ENCODE peak calls at places on chromosomes 12 and 14, in nine cellular contexts. One of them, this sample, is unnamed.

GRCh38 chr12:88235183-88235833 is 93.2 kb downstream of the TMTC3 start:
- DNase-seq in heart left ventricle: no peak
- DNase-seq in K562: no peak
- DNase-seq in adrenal gland: no peak
- DNase-seq in gastrocnemius medialis: no peak
- DNase-seq in body of pancreas: no peak
- DNase-seq in spleen: no peak
- DNase-seq in Peyer's patch: no peak
- DNase-seq in ovary: no peak
- DNase-seq in this sample: no peak

GRCh38 chr12:79514730-79515525 is 175.8 kb downstream of the PAWR start:
- DNase-seq in heart left ventricle: no peak
- DNase-seq in K562: no peak
- DNase-seq in adrenal gland: no peak
- DNase-seq in gastrocnemius medialis: no peak
- DNase-seq in body of pancreas: no peak
- DNase-seq in spleen: no peak
- DNase-seq in Peyer's patch: no peak
- DNase-seq in ovary: no peak
- DNase-seq in this sample: no peak

GRCh38 chr14:98290596-98290995 is 981.4 kb downstream of the BCL11B start:
- DNase-seq in heart left ventricle: no peak
- DNase-seq in K562: no peak
- DNase-seq in adrenal gland: no peak
- DNase-seq in gastrocnemius medialis: no peak
- DNase-seq in body of pancreas: no peak
- DNase-seq in spleen: no peak
- DNase-seq in Peyer's patch: no peak
- DNase-seq in ovary: no peak
- DNase-seq in this sample: no peak

GRCh38 chr12:77996670-77997069 is 166.0 kb downstream of the NAV3 start:
- DNase-seq in heart left ventricle: no peak
- DNase-seq in K562: no peak
- DNase-seq in adrenal gland: no peak
- DNase-seq in gastrocnemius medialis: no peak
- DNase-seq in body of pancreas: no peak
- DNase-seq in spleen: no peak
- DNase-seq in Peyer's patch: no peak
- DNase-seq in ovary: no peak
- DNase-seq in this sample: no peak

GRCh38 chr12:25840678-25841077 is 117.8 kb upstream of the RASSF8 start:
- DNase-seq in heart left ventricle: no peak
- DNase-seq in K562: no peak
- DNase-seq in adrenal gland: no peak
- DNase-seq in gastrocnemius medialis: no peak
- DNase-seq in body of pancreas: no peak
- DNase-seq in spleen: no peak
- DNase-seq in Peyer's patch: no peak
- DNase-seq in ovary: no peak
- DNase-seq in this sample: no peak

GRCh38 chr14:23483216-23483854 is 13.8 kb downstream of the NGDN start:
- DNase-seq in heart left ventricle: no peak
- DNase-seq in K562: peak; percentile 50
- DNase-seq in adrenal gland: no peak
- DNase-seq in gastrocnemius medialis: no peak
- DNase-seq in body of pancreas: no peak
- DNase-seq in spleen: no peak
- DNase-seq in Peyer's patch: no peak
- DNase-seq in ovary: no peak
- DNase-seq in this sample: no peak

GRCh38 chr14:100065942-100066574 is 836 bp downstream of the EVL start:
- DNase-seq in heart left ventricle: peak; percentile 40
- DNase-seq in K562: no peak
- DNase-seq in adrenal gland: no peak
- DNase-seq in gastrocnemius medialis: no peak
- DNase-seq in body of pancreas: peak; percentile 34
- DNase-seq in spleen: peak; percentile 85
- DNase-seq in Peyer's patch: peak; percentile 91
- DNase-seq in ovary: no peak
- DNase-seq in this sample: no peak

GRCh38 chr14:20343855-20344205 is 395 bp downstream of the PARP2 start:
- DNase-seq in heart left ventricle: no peak
- DNase-seq in K562: no peak
- DNase-seq in adrenal gland: no peak
- DNase-seq in gastrocnemius medialis: no peak
- DNase-seq in body of pancreas: no peak
- DNase-seq in spleen: no peak
- DNase-seq in Peyer's patch: no peak
- DNase-seq in ovary: no peak
- DNase-seq in this sample: no peak

GRCh38 chr12:51886021-51886710 is 1.7 kb upstream of the ANKRD33 start:
- DNase-seq in heart left ventricle: peak; percentile 82
- DNase-seq in K562: no peak
- DNase-seq in adrenal gland: peak; percentile 85
- DNase-seq in gastrocnemius medialis: peak; percentile 76
- DNase-seq in body of pancreas: peak; percentile 83
- DNase-seq in spleen: peak; percentile 86
- DNase-seq in Peyer's patch: peak; percentile 82
- DNase-seq in ovary: no peak
- DNase-seq in this sample: peak; percentile 86

GRCh38 chr14:53180272-53181221 is 27.4 kb upstream of the DDHD1 start:
- DNase-seq in heart left ventricle: no peak
- DNase-seq in K562: peak; percentile 11
- DNase-seq in adrenal gland: no peak
- DNase-seq in gastrocnemius medialis: no peak
- DNase-seq in body of pancreas: no peak
- DNase-seq in spleen: no peak
- DNase-seq in Peyer's patch: no peak
- DNase-seq in ovary: no peak
- DNase-seq in this sample: no peak

GRCh38 chr14:91216731-91217226 is 27.7 kb downstream of the GPR68 start:
- DNase-seq in heart left ventricle: no peak
- DNase-seq in K562: no peak
- DNase-seq in adrenal gland: no peak
- DNase-seq in gastrocnemius medialis: no peak
- DNase-seq in body of pancreas: no peak
- DNase-seq in spleen: no peak
- DNase-seq in Peyer's patch: no peak
- DNase-seq in ovary: no peak
- DNase-seq in this sample: no peak

GRCh38 chr12:131159660-131160059 is 206.0 kb downstream of the ADGRD1 start:
- DNase-seq in heart left ventricle: no peak
- DNase-seq in K562: no peak
- DNase-seq in adrenal gland: no peak
- DNase-seq in gastrocnemius medialis: no peak
- DNase-seq in body of pancreas: no peak
- DNase-seq in spleen: no peak
- DNase-seq in Peyer's patch: no peak
- DNase-seq in ovary: peak; percentile 3
- DNase-seq in this sample: no peak

DNA sequence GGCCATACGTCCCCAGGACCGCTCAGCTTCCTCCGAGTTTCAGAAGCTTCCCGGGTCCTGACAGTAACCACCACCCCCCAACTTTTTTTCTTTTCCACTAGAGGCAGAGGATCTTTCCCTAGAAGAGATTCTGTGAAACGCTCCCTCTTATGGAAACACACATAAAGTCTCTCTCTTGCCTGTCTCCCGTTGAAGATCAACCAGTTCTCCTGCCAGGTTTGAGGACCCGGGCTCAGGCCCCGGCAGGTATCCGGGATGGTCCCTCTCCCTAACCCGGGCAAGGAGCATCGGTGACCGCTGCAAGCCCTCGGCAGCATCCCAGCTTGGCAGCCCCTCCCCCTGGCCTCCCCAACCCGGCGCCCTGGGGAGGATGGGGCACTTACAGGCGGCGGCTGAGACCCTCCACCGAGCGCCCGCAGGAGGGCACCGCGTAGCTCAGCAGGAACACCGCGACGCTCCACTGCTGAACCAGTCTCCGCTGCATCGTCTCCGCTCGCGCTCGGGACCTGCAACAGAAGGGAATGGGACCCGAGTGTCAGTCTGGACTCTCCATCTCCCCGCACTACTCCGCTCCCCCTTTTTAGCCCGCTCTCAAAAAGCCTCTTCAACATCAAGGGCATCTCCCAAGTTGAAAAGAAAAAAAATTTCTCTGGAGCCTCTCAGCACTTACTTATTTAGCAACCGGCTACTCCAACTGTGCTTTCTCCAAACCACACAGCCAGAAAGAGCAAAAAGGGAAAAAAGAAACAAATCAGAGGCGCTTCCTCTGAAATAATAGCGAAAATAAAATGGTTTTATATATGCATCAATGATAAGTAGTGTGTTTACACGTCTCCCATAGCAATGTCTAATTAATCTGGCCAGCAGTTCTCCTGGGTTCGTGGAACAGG is 3.3 kb downstream of the PTHLH start:
- DNase-seq in heart left ventricle: peak; percentile 27
- DNase-seq in K562: no peak
- DNase-seq in adrenal gland: no peak
- DNase-seq in gastrocnemius medialis: no peak
- DNase-seq in body of pancreas: no peak
- DNase-seq in spleen: peak; percentile 74
- DNase-seq in Peyer's patch: no peak
- DNase-seq in ovary: no peak
- DNase-seq in this sample: no peak
- TF ChIP-seq CTCF in heart left ventricle: no peak
- TF ChIP-seq CTCF in K562: no peak
- TF ChIP-seq CTCF in adrenal gland: no peak
- TF ChIP-seq CTCF in gastrocnemius medialis: no peak
- TF ChIP-seq CTCF in body of pancreas: no peak
- TF ChIP-seq CTCF in spleen: no peak
- TF ChIP-seq CTCF in Peyer's patch: no peak
- TF ChIP-seq CTCF in ovary: no peak
- TF ChIP-seq CTCF in this sample: no peak

DNA sequence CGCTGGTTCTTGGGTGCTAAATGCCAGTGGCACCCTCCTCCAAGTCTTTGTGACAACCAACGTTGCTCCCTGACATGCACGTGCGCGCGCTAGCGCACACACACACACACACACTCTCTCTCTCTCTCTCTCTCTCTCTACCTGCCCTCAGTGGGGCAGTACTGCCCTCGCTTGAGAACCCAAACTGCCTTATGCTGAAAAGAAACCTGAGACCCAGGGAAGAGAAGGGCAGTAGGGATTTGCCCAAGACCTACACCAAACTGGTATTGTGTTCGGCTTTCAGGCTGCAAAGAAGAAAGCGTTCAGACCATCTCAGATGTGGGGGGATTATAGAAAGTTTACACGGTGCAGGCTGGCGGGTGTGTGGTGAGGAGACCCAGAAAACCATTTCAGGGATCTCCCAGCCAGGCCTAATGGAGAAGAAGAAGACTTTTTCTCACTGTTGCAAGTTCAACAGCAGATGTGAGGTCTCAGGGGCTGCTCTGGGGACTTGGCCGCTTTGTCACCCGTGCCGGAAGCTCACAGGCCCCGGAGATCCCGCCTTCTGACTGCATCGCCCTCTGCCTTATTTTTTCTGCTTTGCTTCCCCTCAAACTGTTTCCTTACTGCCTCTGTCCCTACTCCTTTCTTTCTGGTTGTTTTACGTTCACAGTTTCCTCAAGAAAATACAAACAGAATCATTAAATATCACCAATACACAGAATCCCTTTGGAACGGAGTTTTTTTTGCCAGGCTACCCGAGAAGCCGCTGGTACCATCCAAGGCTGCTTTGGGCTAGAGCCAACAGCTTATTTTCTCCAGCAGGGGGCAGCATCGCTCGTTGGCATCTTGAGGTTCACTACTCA is 82.4 kb downstream of the PPM1A start:
- DNase-seq in heart left ventricle: peak; percentile 40
- DNase-seq in K562: peak; percentile 55
- DNase-seq in adrenal gland: peak; percentile 54
- DNase-seq in gastrocnemius medialis: no peak
- DNase-seq in body of pancreas: peak; percentile 81
- DNase-seq in spleen: peak; percentile 91
- DNase-seq in Peyer's patch: peak; percentile 88
- DNase-seq in ovary: no peak
- DNase-seq in this sample: no peak
- TF ChIP-seq POLR2A in heart left ventricle: no peak
- TF ChIP-seq POLR2A in K562: peak; percentile 38
- TF ChIP-seq POLR2A in adrenal gland: no peak
- TF ChIP-seq POLR2A in gastrocnemius medialis: no peak
- TF ChIP-seq POLR2A in body of pancreas: peak; percentile 76
- TF ChIP-seq POLR2A in spleen: no peak
- TF ChIP-seq POLR2A in Peyer's patch: no peak
- TF ChIP-seq POLR2A in ovary: no peak
- TF ChIP-seq POLR2A in this sample: no peak

GRCh38 chr12:31722580-31722979 is 6.2 kb downstream of the AMN1 start:
- DNase-seq in heart left ventricle: no peak
- DNase-seq in K562: no peak
- DNase-seq in adrenal gland: no peak
- DNase-seq in gastrocnemius medialis: no peak
- DNase-seq in body of pancreas: no peak
- DNase-seq in spleen: no peak
- DNase-seq in Peyer's patch: no peak
- DNase-seq in ovary: no peak
- DNase-seq in this sample: no peak

GRCh38 chr12:31727197-31727596 is 1.6 kb downstream of the AMN1 start:
- DNase-seq in heart left ventricle: no peak
- DNase-seq in K562: no peak
- DNase-seq in adrenal gland: no peak
- DNase-seq in gastrocnemius medialis: no peak
- DNase-seq in body of pancreas: no peak
- DNase-seq in spleen: no peak
- DNase-seq in Peyer's patch: no peak
- DNase-seq in ovary: no peak
- DNase-seq in this sample: no peak

GRCh38 chr12:31728289-31728916 is 418 bp downstream of the AMN1 start:
- DNase-seq in heart left ventricle: peak; percentile 48
- DNase-seq in K562: peak; percentile 39
- DNase-seq in adrenal gland: peak; percentile 67
- DNase-seq in gastrocnemius medialis: no peak
- DNase-seq in body of pancreas: peak; percentile 52
- DNase-seq in spleen: no peak
- DNase-seq in Peyer's patch: peak; percentile 77
- DNase-seq in ovary: peak; percentile 44
- DNase-seq in this sample: peak; percentile 73

GRCh38 chr12:31726575-31726974 is 2.2 kb downstream of the AMN1 start:
- DNase-seq in heart left ventricle: no peak
- DNase-seq in K562: no peak
- DNase-seq in adrenal gland: no peak
- DNase-seq in gastrocnemius medialis: no peak
- DNase-seq in body of pancreas: no peak
- DNase-seq in spleen: no peak
- DNase-seq in Peyer's patch: no peak
- DNase-seq in ovary: no peak
- DNase-seq in this sample: no peak

GRCh38 chr12:31724597-31724996 is 4.2 kb downstream of the AMN1 start:
- DNase-seq in heart left ventricle: no peak
- DNase-seq in K562: no peak
- DNase-seq in adrenal gland: no peak
- DNase-seq in gastrocnemius medialis: no peak
- DNase-seq in body of pancreas: no peak
- DNase-seq in spleen: no peak
- DNase-seq in Peyer's patch: no peak
- DNase-seq in ovary: no peak
- DNase-seq in this sample: no peak
- TF ChIP-seq CTCF in heart left ventricle: no peak
- TF ChIP-seq CTCF in K562: no peak
- TF ChIP-seq CTCF in adrenal gland: no peak
- TF ChIP-seq CTCF in gastrocnemius medialis: no peak
- TF ChIP-seq CTCF in body of pancreas: no peak
- TF ChIP-seq CTCF in spleen: no peak
- TF ChIP-seq CTCF in Peyer's patch: no peak
- TF ChIP-seq CTCF in ovary: no peak
- TF ChIP-seq CTCF in this sample: no peak

GRCh38 chr12:119667577-119668314 is at the start of gene PRKAB1:
- DNase-seq in heart left ventricle: peak; percentile 96
- DNase-seq in K562: peak; percentile 94
- DNase-seq in adrenal gland: peak; percentile 97
- DNase-seq in gastrocnemius medialis: peak; percentile 96
- DNase-seq in body of pancreas: peak; percentile 99
- DNase-seq in spleen: peak; percentile 99
- DNase-seq in Peyer's patch: peak; percentile 99
- DNase-seq in ovary: peak; percentile 94
- DNase-seq in this sample: peak; percentile 96
- TF ChIP-seq POLR2A in heart left ventricle: no peak
- TF ChIP-seq POLR2A in K562: peak; percentile 92
- TF ChIP-seq POLR2A in adrenal gland: peak; percentile 80
- TF ChIP-seq POLR2A in gastrocnemius medialis: peak; percentile 67
- TF ChIP-seq POLR2A in body of pancreas: peak; percentile 92
- TF ChIP-seq POLR2A in spleen: no peak
- TF ChIP-seq POLR2A in Peyer's patch: peak; percentile 97
- TF ChIP-seq POLR2A in ovary: no peak
- TF ChIP-seq POLR2A in this sample: no peak